ENCODE peak calls at places on chromosome 7, in four cellular contexts. T is WTC11, K is NB4, W is A549. L is an unnamed sample.

GRCh38 chr7:135690566-135690965 is 28.3 kb downstream of the STMP1 start:
- DNase-seq in T (no peak), K (no peak), W (no peak), L (peak; percentile 49)

GRCh38 chr7:141400356-141400755 is 150.9 kb upstream of the AGK start:
- DNase-seq in T (no peak), K (no peak), W (no peak), L (no peak)

GRCh38 chr7:41880107-41880506 is 177.2 kb upstream of the INHBA start:
- DNase-seq in T (no peak), K (no peak), W (no peak), L (no peak)

GRCh38 chr7:149097088-149097487 is 6.6 kb upstream of the ZNF786 start:
- DNase-seq in T (no peak), K (no peak), W (no peak), L (no peak)

GRCh38 chr7:73824986-73825385 is 5.8 kb upstream of the CLDN4 start:
- DNase-seq in T (no peak), K (no peak), W (no peak), L (no peak)

GRCh38 chr7:124649397-124650029 is 116.1 kb downstream of the GPR37 start:
- DNase-seq in T (no peak), K (no peak), W (no peak), L (no peak)

GRCh38 chr7:151077705-151078232 is 2.8 kb downstream of the FASTK start:
- DNase-seq in T (no peak), K (no peak), W (no peak), L (no peak)

GRCh38 chr7:107150375-107151073 is 18.3 kb upstream of the HBP1 start:
- DNase-seq in T (peak; percentile 70), K (peak; percentile 79), W (peak; percentile 67), L (peak; percentile 89)

GRCh38 chr7:34991938-34992840 is 45.1 kb downstream of the DPY19L1 start:
- DNase-seq in T (no peak), K (no peak), W (peak; percentile 44), L (peak; percentile 77)

GRCh38 chr7:89839329-89839728 is 314.9 kb upstream of the STEAP1 start:
- DNase-seq in T (no peak), K (no peak), W (no peak), L (no peak)

GRCh38 chr7:155191901-155192478 is 105.7 kb upstream of the INSIG1 start:
- DNase-seq in T (no peak), K (no peak), W (no peak), L (no peak)

GRCh38 chr7:93265220-93265619 is 33.1 kb downstream of the VPS50 start:
- DNase-seq in T (no peak), K (no peak), W (no peak), L (no peak)

GRCh38 chr7:151759591-151760042 is 117.3 kb downstream of the PRKAG2 start:
- DNase-seq in T (peak; percentile 78), K (peak; percentile 74), W (peak; percentile 71), L (peak; percentile 60)

GRCh38 chr7:33325754-33326484 is 196.6 kb downstream of the BBS9 start:
- DNase-seq in T (no peak), K (no peak), W (no peak), L (no peak)

GRCh38 chr7:91824201-91824600 is 56.3 kb downstream of the MTERF1 start:
- DNase-seq in T (no peak), K (no peak), W (no peak), L (no peak)
- TF ChIP-seq MAX in T (no peak), K (no peak), W (no peak), L (no peak)

DNA sequence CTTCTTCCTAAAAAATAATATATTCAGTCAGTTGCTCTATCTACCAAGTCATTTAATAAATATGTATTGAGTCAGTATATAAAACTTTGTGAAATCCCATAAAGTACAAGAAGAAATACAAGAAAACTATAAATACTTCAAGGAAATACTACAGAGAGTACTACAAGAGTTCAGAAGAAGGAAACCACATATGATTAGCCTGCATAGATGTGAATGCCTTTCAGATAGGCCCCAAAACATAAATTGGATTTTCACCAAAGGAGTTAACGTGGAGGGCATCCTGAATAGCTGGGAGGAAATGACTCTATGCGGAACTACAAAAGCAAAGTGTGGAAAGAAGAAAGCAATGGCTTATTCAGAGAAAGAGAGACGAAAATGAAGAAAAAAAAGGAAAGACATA is 120.1 kb downstream of the LRRN3 start:
- DNase-seq in T (no peak), K (no peak), W (no peak), L (peak; percentile 70)
- TF ChIP-seq MAX in T (no peak), K (no peak), W (no peak), L (no peak)

GRCh38 chr7:55241958-55242357 is 123.2 kb upstream of the LANCL2 start:
- DNase-seq in T (no peak), K (no peak), W (no peak), L (peak; percentile 11)

GRCh38 chr7:55244346-55244745 is 120.8 kb upstream of the LANCL2 start:
- DNase-seq in T (no peak), K (no peak), W (no peak), L (no peak)

GRCh38 chr7:55240418-55241142 is 124.6 kb upstream of the LANCL2 start:
- DNase-seq in T (no peak), K (no peak), W (no peak), L (no peak)

GRCh38 chr7:55245271-55245723 is 119.8 kb upstream of the LANCL2 start:
- DNase-seq in T (no peak), K (no peak), W (no peak), L (no peak)

DNA sequence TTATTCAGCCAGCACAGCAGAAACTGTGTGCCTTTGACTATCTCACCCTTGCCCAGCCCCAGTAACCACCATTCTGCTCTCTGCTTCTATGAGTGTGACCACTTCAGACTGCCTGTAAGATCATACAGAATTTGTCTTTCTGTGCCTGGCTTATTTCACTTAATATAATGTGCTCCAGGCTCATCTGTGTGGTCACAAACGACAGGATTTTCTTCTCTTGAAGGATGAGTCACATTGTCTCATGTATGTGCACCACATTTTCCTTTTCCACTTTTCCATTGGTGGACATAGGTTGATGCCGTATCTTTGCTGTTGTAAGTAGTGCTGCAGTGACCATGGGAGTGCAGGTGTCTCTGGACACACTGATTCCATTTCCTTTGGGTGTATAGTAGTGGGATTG is 122.5 kb upstream of the LANCL2 start:
- DNase-seq in T (no peak), K (no peak), W (no peak), L (no peak)
- TF ChIP-seq MAX in T (no peak), K (no peak), W (no peak), L (no peak)

DNA sequence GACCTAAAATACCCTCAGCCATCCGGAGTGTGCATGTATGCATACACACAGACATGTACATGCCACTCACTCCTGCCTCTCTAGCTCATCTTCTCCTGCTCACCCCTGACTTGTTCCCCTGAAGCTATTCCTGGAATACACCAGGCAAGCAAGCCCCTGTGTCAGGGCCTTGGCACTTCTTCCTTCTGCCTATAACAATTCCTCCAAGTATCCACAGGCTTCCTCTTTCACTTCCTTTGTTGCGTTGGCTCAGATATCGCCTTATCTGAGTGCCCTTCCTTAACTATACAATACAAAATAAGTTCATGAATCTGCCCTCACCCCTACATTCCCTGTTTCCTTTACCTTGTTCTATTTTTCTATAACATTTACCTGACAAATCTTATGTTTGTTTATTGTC is 88.8 kb downstream of the NOD1 start:
- DNase-seq in T (no peak), K (peak; percentile 24), W (no peak), L (peak; percentile 53)
- TF ChIP-seq MAX in T (no peak), K (no peak), W (no peak), L (no peak)

GRCh38 chr7:50693475-50693874 is 89.2 kb downstream of the GRB10 start:
- DNase-seq in T (no peak), K (no peak), W (no peak), L (peak; percentile 65)

GRCh38 chr7:50687575-50688261 is 95.0 kb downstream of the GRB10 start:
- DNase-seq in T (no peak), K (no peak), W (no peak), L (no peak)

GRCh38 chr7:50685445-50686070 is 97.1 kb downstream of the GRB10 start:
- DNase-seq in T (no peak), K (no peak), W (no peak), L (no peak)

GRCh38 chr7:50687096-50687495 is 95.6 kb downstream of the GRB10 start:
- DNase-seq in T (no peak), K (no peak), W (no peak), L (no peak)

DNA sequence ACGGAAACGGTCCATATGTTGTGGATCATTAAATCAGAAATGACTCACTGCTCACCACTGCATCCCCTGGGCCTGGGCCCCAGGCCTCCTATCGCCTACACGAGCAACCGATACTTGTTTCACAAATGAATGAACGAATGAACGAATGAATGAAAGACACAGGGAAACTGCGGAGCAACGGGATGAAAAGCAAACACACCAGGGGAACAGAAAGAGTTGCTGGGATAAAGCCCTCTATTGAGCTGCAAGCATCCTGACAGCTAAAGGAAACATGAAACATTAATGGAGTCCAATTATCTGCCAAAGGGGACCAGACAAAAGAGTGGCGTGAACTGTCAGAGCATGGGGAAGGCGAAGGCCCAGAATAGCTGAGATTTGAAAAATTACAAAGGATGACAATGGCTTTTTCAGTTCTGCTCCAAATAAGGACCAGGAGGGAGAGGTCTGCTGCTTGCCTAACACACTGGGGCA is 92.1 kb downstream of the GRB10 start:
- DNase-seq in T (no peak), K (no peak), W (no peak), L (no peak)
- TF ChIP-seq MAX in T (no peak), K (no peak), W (no peak), L (no peak)

GRCh38 chr7:110718514-110719205 is 372.3 kb upstream of the LRRN3 start:
- DNase-seq in T (no peak), K (no peak), W (no peak), L (no peak)
- TF ChIP-seq MAX in T (peak; percentile 50), K (no peak), W (no peak), L (no peak)

DNA sequence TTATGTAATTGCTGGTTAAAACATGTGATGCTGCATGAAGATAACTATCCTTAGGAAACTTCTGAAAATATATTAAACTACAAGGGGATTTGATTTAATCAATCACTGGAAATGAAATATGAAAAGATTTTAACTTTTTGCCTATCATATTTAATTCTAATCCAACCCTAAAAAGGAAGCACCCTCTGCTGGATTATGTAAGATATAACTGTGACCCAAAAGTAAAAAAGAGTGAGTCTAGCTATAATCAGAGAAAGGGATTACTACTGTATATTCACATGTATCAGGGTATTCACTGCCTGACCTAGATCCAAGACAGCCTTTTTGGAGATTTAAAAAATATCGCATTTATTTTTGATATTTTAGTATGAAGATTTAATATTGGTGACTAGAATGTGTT is 295.5 kb downstream of the MDFIC start:
- DNase-seq in T (no peak), K (no peak), W (no peak), L (peak; percentile 22)
- TF ChIP-seq MAX in T (no peak), K (no peak), W (no peak), L (no peak)

GRCh38 chr7:18653381-18654155 is 158.0 kb downstream of the HDAC9 start:
- DNase-seq in T (no peak), K (no peak), W (no peak), L (no peak)

GRCh38 chr7:18648849-18649758 is 153.6 kb downstream of the HDAC9 start:
- DNase-seq in T (no peak), K (no peak), W (no peak), L (no peak)

GRCh38 chr7:18647602-18648001 is 152.1 kb downstream of the HDAC9 start:
- DNase-seq in T (no peak), K (peak; percentile 31), W (no peak), L (no peak)
- TF ChIP-seq MAX in T (no peak), K (no peak), W (no peak), L (no peak)

DNA sequence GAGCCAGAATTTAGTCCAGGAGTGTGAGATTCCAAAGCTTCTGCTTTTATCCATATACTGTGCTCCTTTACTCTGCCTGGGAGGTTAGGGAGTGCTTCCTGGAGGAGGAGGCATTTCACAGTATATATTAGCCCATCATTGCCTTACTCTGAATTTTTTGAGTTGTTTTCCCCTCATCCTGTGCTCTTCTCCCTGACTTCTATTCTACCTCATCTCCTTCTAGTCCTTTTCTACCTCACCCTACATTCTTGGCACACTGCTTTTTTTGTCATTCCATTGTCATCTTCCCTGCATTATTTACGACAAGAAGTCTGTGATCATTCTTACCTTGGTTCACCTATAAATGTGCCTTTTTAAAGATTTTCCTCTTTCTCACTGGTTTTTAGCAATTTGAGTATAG is 21.3 kb downstream of the STK17A start:
- DNase-seq in T (no peak), K (no peak), W (no peak), L (no peak)
- TF ChIP-seq MAX in T (no peak), K (no peak), W (no peak), L (no peak)